ENCODE peak calls at places on chromosomes 12 and 14, in seven cellular contexts. One of them, this sample, is unnamed.

GRCh38 chr12:227286-227915 is 13.4 kb upstream of the SLC6A12 start:
- DNase-seq in AG20443: no peak
- DNase-seq in adrenal gland: peak
- DNase-seq in RWPE1: no peak
- DNase-seq in CD8-positive, alpha-beta T cell: no peak
- DNase-seq in activated T-cell treated with anti-CD3 and anti-CD28 coated beads for 48 hours: no peak
- DNase-seq in amniotic epithelial cell: no peak
- DNase-seq in this sample: no peak

GRCh38 chr12:1590083-1590979 is 4.0 kb downstream of the FBXL14 start:
- DNase-seq in AG20443: peak
- DNase-seq in adrenal gland: no peak
- DNase-seq in RWPE1: no peak
- DNase-seq in CD8-positive, alpha-beta T cell: no peak
- DNase-seq in activated T-cell treated with anti-CD3 and anti-CD28 coated beads for 48 hours: no peak
- DNase-seq in amniotic epithelial cell: peak
- DNase-seq in this sample: no peak

GRCh38 chr12:113359133-113359938 is 949 bp downstream of the PLBD2 start:
- DNase-seq in AG20443: peak
- DNase-seq in adrenal gland: peak
- DNase-seq in RWPE1: no peak
- DNase-seq in CD8-positive, alpha-beta T cell: no peak
- DNase-seq in activated T-cell treated with anti-CD3 and anti-CD28 coated beads for 48 hours: no peak
- DNase-seq in amniotic epithelial cell: no peak
- DNase-seq in this sample: no peak

GRCh38 chr12:65822732-65823480 is 1.4 kb upstream of the HMGA2 start:
- DNase-seq in AG20443: peak
- DNase-seq in adrenal gland: no peak
- DNase-seq in RWPE1: no peak
- DNase-seq in CD8-positive, alpha-beta T cell: no peak
- DNase-seq in activated T-cell treated with anti-CD3 and anti-CD28 coated beads for 48 hours: no peak
- DNase-seq in amniotic epithelial cell: peak
- DNase-seq in this sample: peak

GRCh38 chr14:55699131-55700057 is 119.4 kb downstream of the KTN1 start:
- DNase-seq in AG20443: peak
- DNase-seq in adrenal gland: no peak
- DNase-seq in RWPE1: peak
- DNase-seq in CD8-positive, alpha-beta T cell: no peak
- DNase-seq in activated T-cell treated with anti-CD3 and anti-CD28 coated beads for 48 hours: no peak
- DNase-seq in amniotic epithelial cell: peak
- DNase-seq in this sample: no peak

GRCh38 chr12:30417697-30418231 is 277.9 kb downstream of the IPO8 start:
- DNase-seq in AG20443: peak
- DNase-seq in adrenal gland: no peak
- DNase-seq in RWPE1: peak
- DNase-seq in CD8-positive, alpha-beta T cell: no peak
- DNase-seq in activated T-cell treated with anti-CD3 and anti-CD28 coated beads for 48 hours: no peak
- DNase-seq in amniotic epithelial cell: peak
- DNase-seq in this sample: peak

GRCh38 chr14:91400696-91401095 is 16.9 kb downstream of the CCDC88C start:
- DNase-seq in AG20443: no peak
- DNase-seq in adrenal gland: no peak
- DNase-seq in RWPE1: no peak
- DNase-seq in CD8-positive, alpha-beta T cell: no peak
- DNase-seq in activated T-cell treated with anti-CD3 and anti-CD28 coated beads for 48 hours: no peak
- DNase-seq in amniotic epithelial cell: no peak
- DNase-seq in this sample: no peak

GRCh38 chr14:20606190-20606901 is 15.2 kb upstream of the RNASE12 start:
- DNase-seq in AG20443: peak
- DNase-seq in adrenal gland: no peak
- DNase-seq in RWPE1: no peak
- DNase-seq in CD8-positive, alpha-beta T cell: no peak
- DNase-seq in activated T-cell treated with anti-CD3 and anti-CD28 coated beads for 48 hours: no peak
- DNase-seq in amniotic epithelial cell: peak
- DNase-seq in this sample: no peak

GRCh38 chr12:70265132-70265531 is 21.9 kb downstream of the CNOT2 start:
- DNase-seq in AG20443: no peak
- DNase-seq in adrenal gland: no peak
- DNase-seq in RWPE1: no peak
- DNase-seq in CD8-positive, alpha-beta T cell: no peak
- DNase-seq in activated T-cell treated with anti-CD3 and anti-CD28 coated beads for 48 hours: no peak
- DNase-seq in amniotic epithelial cell: no peak
- DNase-seq in this sample: no peak

GRCh38 chr12:3748620-3749019 is 4.3 kb downstream of the CRACR2A start:
- DNase-seq in AG20443: no peak
- DNase-seq in adrenal gland: no peak
- DNase-seq in RWPE1: no peak
- DNase-seq in CD8-positive, alpha-beta T cell: no peak
- DNase-seq in activated T-cell treated with anti-CD3 and anti-CD28 coated beads for 48 hours: no peak
- DNase-seq in amniotic epithelial cell: no peak
- DNase-seq in this sample: no peak

GRCh38 chr12:86247871-86248270 is 8.3 kb downstream of the MGAT4C start:
- DNase-seq in AG20443: no peak
- DNase-seq in adrenal gland: no peak
- DNase-seq in RWPE1: no peak
- DNase-seq in CD8-positive, alpha-beta T cell: no peak
- DNase-seq in activated T-cell treated with anti-CD3 and anti-CD28 coated beads for 48 hours: no peak
- DNase-seq in amniotic epithelial cell: no peak
- DNase-seq in this sample: no peak

GRCh38 chr12:116339800-116340371 is 62.4 kb upstream of the MED13L start:
- DNase-seq in AG20443: peak
- DNase-seq in adrenal gland: no peak
- DNase-seq in RWPE1: no peak
- DNase-seq in CD8-positive, alpha-beta T cell: no peak
- DNase-seq in activated T-cell treated with anti-CD3 and anti-CD28 coated beads for 48 hours: no peak
- DNase-seq in amniotic epithelial cell: no peak
- DNase-seq in this sample: no peak

GRCh38 chr14:50864911-50865310 is 6.9 kb upstream of the ABHD12B start:
- DNase-seq in AG20443: no peak
- DNase-seq in adrenal gland: no peak
- DNase-seq in RWPE1: no peak
- DNase-seq in CD8-positive, alpha-beta T cell: no peak
- DNase-seq in activated T-cell treated with anti-CD3 and anti-CD28 coated beads for 48 hours: no peak
- DNase-seq in amniotic epithelial cell: no peak
- DNase-seq in this sample: no peak

GRCh38 chr12:123744836-123745235 is 17.3 kb upstream of the DNAH10 start:
- DNase-seq in AG20443: no peak
- DNase-seq in adrenal gland: no peak
- DNase-seq in RWPE1: no peak
- DNase-seq in CD8-positive, alpha-beta T cell: no peak
- DNase-seq in activated T-cell treated with anti-CD3 and anti-CD28 coated beads for 48 hours: no peak
- DNase-seq in amniotic epithelial cell: no peak
- DNase-seq in this sample: no peak

GRCh38 chr14:52835122-52835903 is 43.9 kb upstream of the GNPNAT1 start:
- DNase-seq in AG20443: peak
- DNase-seq in adrenal gland: peak
- DNase-seq in RWPE1: peak
- DNase-seq in CD8-positive, alpha-beta T cell: no peak
- DNase-seq in activated T-cell treated with anti-CD3 and anti-CD28 coated beads for 48 hours: no peak
- DNase-seq in amniotic epithelial cell: peak
- DNase-seq in this sample: peak

GRCh38 chr12:29782821-29783772 is 645 bp downstream of the TMTC1 start:
- DNase-seq in AG20443: peak
- DNase-seq in adrenal gland: peak
- DNase-seq in RWPE1: peak
- DNase-seq in CD8-positive, alpha-beta T cell: no peak
- DNase-seq in activated T-cell treated with anti-CD3 and anti-CD28 coated beads for 48 hours: peak
- DNase-seq in amniotic epithelial cell: peak
- DNase-seq in this sample: no peak

GRCh38 chr12:116964740-116965090 is 54.0 kb downstream of the FBXW8 start:
- DNase-seq in AG20443: no peak
- DNase-seq in adrenal gland: no peak
- DNase-seq in RWPE1: no peak
- DNase-seq in CD8-positive, alpha-beta T cell: no peak
- DNase-seq in activated T-cell treated with anti-CD3 and anti-CD28 coated beads for 48 hours: no peak
- DNase-seq in amniotic epithelial cell: no peak
- DNase-seq in this sample: no peak

GRCh38 chr12:47808049-47808448 is 11.7 kb downstream of the HDAC7 start:
- DNase-seq in AG20443: peak
- DNase-seq in adrenal gland: peak
- DNase-seq in RWPE1: no peak
- DNase-seq in CD8-positive, alpha-beta T cell: peak
- DNase-seq in activated T-cell treated with anti-CD3 and anti-CD28 coated beads for 48 hours: peak
- DNase-seq in amniotic epithelial cell: peak
- DNase-seq in this sample: no peak

GRCh38 chr14:32354716-32355115 is 25.6 kb downstream of the AKAP6 start:
- DNase-seq in AG20443: no peak
- DNase-seq in adrenal gland: no peak
- DNase-seq in RWPE1: no peak
- DNase-seq in CD8-positive, alpha-beta T cell: no peak
- DNase-seq in activated T-cell treated with anti-CD3 and anti-CD28 coated beads for 48 hours: no peak
- DNase-seq in amniotic epithelial cell: no peak
- DNase-seq in this sample: no peak

GRCh38 chr12:113135178-113136127 is at the start of gene RASAL1:
- DNase-seq in AG20443: no peak
- DNase-seq in adrenal gland: peak
- DNase-seq in RWPE1: peak
- DNase-seq in CD8-positive, alpha-beta T cell: peak
- DNase-seq in activated T-cell treated with anti-CD3 and anti-CD28 coated beads for 48 hours: peak
- DNase-seq in amniotic epithelial cell: no peak
- DNase-seq in this sample: no peak

GRCh38 chr14:105861985-105862465 is 335.6 kb downstream of the TMEM121 start:
- DNase-seq in AG20443: no peak
- DNase-seq in adrenal gland: peak
- DNase-seq in RWPE1: no peak
- DNase-seq in CD8-positive, alpha-beta T cell: peak
- DNase-seq in activated T-cell treated with anti-CD3 and anti-CD28 coated beads for 48 hours: peak
- DNase-seq in amniotic epithelial cell: no peak
- DNase-seq in this sample: no peak

GRCh38 chr12:102478416-102479098 is 1.8 kb downstream of the IGF1 start:
- DNase-seq in AG20443: no peak
- DNase-seq in adrenal gland: no peak
- DNase-seq in RWPE1: no peak
- DNase-seq in CD8-positive, alpha-beta T cell: peak
- DNase-seq in activated T-cell treated with anti-CD3 and anti-CD28 coated beads for 48 hours: peak
- DNase-seq in amniotic epithelial cell: no peak
- DNase-seq in this sample: no peak

GRCh38 chr14:75274899-75275569 is 3.6 kb upstream of the FOS start:
- DNase-seq in AG20443: no peak
- DNase-seq in adrenal gland: peak
- DNase-seq in RWPE1: no peak
- DNase-seq in CD8-positive, alpha-beta T cell: peak
- DNase-seq in activated T-cell treated with anti-CD3 and anti-CD28 coated beads for 48 hours: no peak
- DNase-seq in amniotic epithelial cell: peak
- DNase-seq in this sample: no peak

GRCh38 chr12:67391034-67391433 is 121.9 kb downstream of the CAND1 start:
- DNase-seq in AG20443: no peak
- DNase-seq in adrenal gland: no peak
- DNase-seq in RWPE1: no peak
- DNase-seq in CD8-positive, alpha-beta T cell: no peak
- DNase-seq in activated T-cell treated with anti-CD3 and anti-CD28 coated beads for 48 hours: no peak
- DNase-seq in amniotic epithelial cell: peak
- DNase-seq in this sample: no peak

GRCh38 chr12:88334271-88334670 is 192.2 kb downstream of the TMTC3 start:
- DNase-seq in AG20443: no peak
- DNase-seq in adrenal gland: no peak
- DNase-seq in RWPE1: peak
- DNase-seq in CD8-positive, alpha-beta T cell: no peak
- DNase-seq in activated T-cell treated with anti-CD3 and anti-CD28 coated beads for 48 hours: no peak
- DNase-seq in amniotic epithelial cell: peak
- DNase-seq in this sample: no peak

GRCh38 chr14:103859416-103860202 is 12.2 kb upstream of the PPP1R13B start:
- DNase-seq in AG20443: no peak
- DNase-seq in adrenal gland: peak
- DNase-seq in RWPE1: no peak
- DNase-seq in CD8-positive, alpha-beta T cell: no peak
- DNase-seq in activated T-cell treated with anti-CD3 and anti-CD28 coated beads for 48 hours: no peak
- DNase-seq in amniotic epithelial cell: no peak
- DNase-seq in this sample: no peak

GRCh38 chr12:13173537-13173936 is 23.0 kb upstream of the EMP1 start:
- DNase-seq in AG20443: peak
- DNase-seq in adrenal gland: peak
- DNase-seq in RWPE1: peak
- DNase-seq in CD8-positive, alpha-beta T cell: no peak
- DNase-seq in activated T-cell treated with anti-CD3 and anti-CD28 coated beads for 48 hours: peak
- DNase-seq in amniotic epithelial cell: peak
- DNase-seq in this sample: peak

GRCh38 chr14:63088865-63089264 is 43.6 kb upstream of the KCNH5 start:
- DNase-seq in AG20443: no peak
- DNase-seq in adrenal gland: no peak
- DNase-seq in RWPE1: no peak
- DNase-seq in CD8-positive, alpha-beta T cell: no peak
- DNase-seq in activated T-cell treated with anti-CD3 and anti-CD28 coated beads for 48 hours: no peak
- DNase-seq in amniotic epithelial cell: no peak
- DNase-seq in this sample: no peak

GRCh38 chr14:65949711-65950516 is 536.3 kb upstream of the CCDC196 start:
- DNase-seq in AG20443: no peak
- DNase-seq in adrenal gland: peak
- DNase-seq in RWPE1: peak
- DNase-seq in CD8-positive, alpha-beta T cell: no peak
- DNase-seq in activated T-cell treated with anti-CD3 and anti-CD28 coated beads for 48 hours: peak
- DNase-seq in amniotic epithelial cell: peak
- DNase-seq in this sample: no peak

This sample was measured in fibroblast of the conjunctiva.